ENCODE peak calls at places on chromosome 1, in five cellular contexts. Y, N, W, V and A are unnamed samples.

GRCh38 chr1:3779265-3779911 is 6.8 kb downstream of the SMIM1 start:
- DNase-seq in V (no peak), W (no peak), N (no peak), Y (no peak), A (no peak)

GRCh38 chr1:11157394-11157793 is 31.8 kb upstream of the ANGPTL7 start:
- DNase-seq in V (no peak), N (no peak), Y (no peak), W (no peak), A (no peak)

GRCh38 chr1:227562923-227563318 is 435 bp upstream of the ZNF678 start:
- DNase-seq in Y (no peak), N (no peak), W (no peak), V (no peak), A (no peak)

GRCh38 chr1:182120411-182121258 is 59.1 kb upstream of the ZNF648 start:
- DNase-seq in V (peak), N (peak), W (peak), Y (peak), A (peak)

GRCh38 chr1:213977486-213977842 is 10.3 kb upstream of the PROX1 start:
- DNase-seq in N (no peak), V (peak), Y (peak), W (no peak), A (no peak)

GRCh38 chr1:51567653-51568052 is 48.6 kb upstream of the EPS15 start:
- DNase-seq in W (peak), Y (peak), V (peak), N (no peak), A (no peak)

GRCh38 chr1:171219751-171220385 is 28.4 kb upstream of the FMO1 start:
- DNase-seq in W (peak), Y (peak), V (peak), N (no peak), A (no peak)

GRCh38 chr1:42380617-42381423 is at the start of gene RIMKLA:
- DNase-seq in V (peak), N (peak), W (peak), Y (peak), A (peak)

GRCh38 chr1:166383635-166384346 is 217.0 kb upstream of the FAM78B start:
- DNase-seq in Y (no peak), V (no peak), W (no peak), N (no peak), A (no peak)